ENCODE peak calls at places on chromosomes 3 and 15, in four cellular contexts. D, U, F and K are unnamed samples. For H3F3A, the result is how much of the 10 kb centered on the place peaks cover.

GRCh38 chr3:148709560-148710253 is 12.0 kb downstream of the AGTR1 start:
- DNase-seq in D (no peak), U (no peak), F (no peak), K (no peak)

GRCh38 chr3:177201707-177202397 is 4.6 kb upstream of the TBL1XR1 start:
- DNase-seq in D (peak), U (no peak), F (no peak), K (peak)

GRCh38 chr3:2853627-2854026 is 256.5 kb downstream of the IL5RA start:
- DNase-seq in D (no peak), U (no peak), F (no peak), K (no peak)

GRCh38 chr3:41111011-41111410 is 88.3 kb upstream of the CTNNB1 start:
- DNase-seq in D (no peak), U (no peak), F (no peak), K (no peak)

GRCh38 chr15:65377976-65378366 is at the start of gene IGDCC3:
- DNase-seq in D (no peak), U (peak), F (peak), K (no peak)

GRCh38 chr15:100930306-100930848 is 11.2 kb downstream of the LRRK1 start:
- DNase-seq in D (no peak), U (no peak), F (no peak), K (no peak)

GRCh38 chr3:23710555-23710954 is 95.2 kb upstream of the UBE2E1 start:
- DNase-seq in D (no peak), U (peak), F (no peak), K (no peak)

GRCh38 chr3:174862101-174862500 is 3.0 kb downstream of the NAALADL2 start:
- DNase-seq in D (peak), U (peak), F (no peak), K (no peak)

GRCh38 chr3:150232992-150233451 is 175.1 kb upstream of the TSC22D2 start:
- DNase-seq in D (peak), U (no peak), F (peak), K (no peak)

GRCh38 chr3:63933459-63933858 is 21.3 kb upstream of the SCAANT1 start:
- DNase-seq in D (no peak), U (no peak), F (no peak), K (no peak)

GRCh38 chr3:126850370-126851085 is 132.4 kb upstream of the PLXNA1 start:
- DNase-seq in D (no peak), U (peak), F (peak), K (no peak)

GRCh38 chr15:35665855-35666536 is 120.0 kb upstream of the DPH6 start:
- DNase-seq in D (no peak), U (no peak), F (peak), K (no peak)

GRCh38 chr3:37668831-37669610 is 192.7 kb upstream of the CTDSPL start:
- DNase-seq in D (no peak), U (no peak), F (no peak), K (no peak)

GRCh38 chr3:183142199-183142598 is 20.3 kb downstream of the LAMP3 start:
- DNase-seq in D (no peak), U (no peak), F (no peak), K (no peak)

GRCh38 chr3:157329541-157329940 is 107.1 kb upstream of the PTX3 start:
- DNase-seq in D (no peak), U (no peak), F (peak), K (no peak)

GRCh38 chr15:100017140-100017539 is 283.9 kb upstream of the LYSMD4 start:
- DNase-seq in D (no peak), U (no peak), F (no peak), K (no peak)

GRCh38 chr3:18440053-18440768 is 15.1 kb upstream of the SATB1 start:
- DNase-seq in D (peak), U (no peak), F (peak), K (no peak)

GRCh38 chr3:158352551-158352950 is 218.4 kb upstream of the MLF1 start:
- DNase-seq in D (no peak), U (no peak), F (no peak), K (peak)

GRCh38 chr3:107284570-107284969 is 92.7 kb upstream of the CCDC54 start:
- DNase-seq in D (peak), U (no peak), F (peak), K (no peak)

GRCh38 chr3:150194957-150195356 is 213.1 kb upstream of the TSC22D2 start:
- DNase-seq in D (no peak), U (no peak), F (no peak), K (no peak)

GRCh38 chr15:38702178-38702912 is 137.7 kb upstream of the RASGRP1 start:
- DNase-seq in D (peak), U (no peak), F (no peak), K (no peak)

GRCh38 chr3:10319251-10319650 is 1.7 kb downstream of the SEC13 start:
- DNase-seq in D (no peak), U (no peak), F (no peak), K (no peak)

GRCh38 chr3:14329116-14329830 is 73.1 kb upstream of the SLC6A6 start:
- DNase-seq in D (peak), U (peak), F (peak), K (no peak)

GRCh38 chr3:45105855-45106655 is 40.1 kb downstream of the CDCP1 start:
- DNase-seq in D (peak), U (no peak), F (peak), K (no peak)

GRCh38 chr15:75721923-75722870 is 9.5 kb upstream of the CSPG4 start:
- DNase-seq in D (no peak), U (no peak), F (no peak), K (no peak)

GRCh38 chr3:139111392-139112229 is 66.9 kb upstream of the PRR23C start:
- DNase-seq in D (peak), U (peak), F (peak), K (peak)

GRCh38 chr3:12992629-12993021 is 80.6 kb downstream of the IQSEC1 start:
- DNase-seq in D (no peak), U (peak), F (no peak), K (no peak)

GRCh38 chr3:12994607-12995388 is 78.4 kb downstream of the IQSEC1 start:
- DNase-seq in D (peak), U (peak), F (peak), K (peak)

GRCh38 chr3:12994357-12994606 is 78.9 kb downstream of the IQSEC1 start:
- DNase-seq in D (peak), U (peak), F (peak), K (no peak)

GRCh38 chr3:12993022-12993622 is 80.1 kb downstream of the IQSEC1 start:
- DNase-seq in D (peak), U (peak), F (peak), K (no peak)

DNA sequence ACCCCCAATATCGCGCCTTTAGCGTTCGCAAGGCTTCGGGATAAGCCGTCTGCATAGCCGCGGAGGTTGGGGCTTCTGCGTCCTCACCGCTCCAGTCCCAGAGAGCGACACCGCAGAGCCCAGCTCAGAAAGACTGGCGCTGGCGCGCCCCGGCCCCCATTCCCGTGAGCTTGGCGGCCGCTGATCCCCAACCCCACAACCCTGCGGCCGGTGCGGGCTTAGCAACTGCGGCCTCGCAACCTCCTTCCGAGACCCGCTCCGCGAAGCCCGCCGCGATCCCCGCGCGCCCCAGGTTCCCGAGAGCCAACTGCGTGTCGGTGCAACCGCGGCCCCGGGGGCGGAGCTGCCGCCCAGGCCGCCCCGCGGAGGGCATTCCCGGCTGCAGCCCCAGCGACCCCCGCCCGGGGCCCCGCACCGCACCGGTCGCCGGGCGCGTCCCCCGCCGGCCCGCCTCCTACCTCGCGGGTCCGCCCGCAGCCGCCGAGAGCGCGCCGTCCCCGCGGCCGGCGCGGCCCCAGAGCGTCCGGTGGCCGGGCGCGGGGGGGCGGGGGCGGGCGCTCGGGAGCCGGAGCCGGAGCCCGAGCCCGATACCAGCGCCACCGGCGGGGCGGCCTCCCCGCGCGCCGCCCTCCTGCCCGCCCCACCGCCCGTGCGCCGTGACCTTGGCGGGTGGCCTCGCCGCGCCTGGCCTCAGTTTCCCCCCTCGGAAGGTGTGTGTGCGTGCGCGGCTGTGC is 79.4 kb downstream of the IQSEC1 start:
- DNase-seq in D (peak), U (peak), F (peak), K (no peak)
- TF ChIP-seq EZH2 in D (no peak), U (peak), F (no peak), K (no peak)

DNA sequence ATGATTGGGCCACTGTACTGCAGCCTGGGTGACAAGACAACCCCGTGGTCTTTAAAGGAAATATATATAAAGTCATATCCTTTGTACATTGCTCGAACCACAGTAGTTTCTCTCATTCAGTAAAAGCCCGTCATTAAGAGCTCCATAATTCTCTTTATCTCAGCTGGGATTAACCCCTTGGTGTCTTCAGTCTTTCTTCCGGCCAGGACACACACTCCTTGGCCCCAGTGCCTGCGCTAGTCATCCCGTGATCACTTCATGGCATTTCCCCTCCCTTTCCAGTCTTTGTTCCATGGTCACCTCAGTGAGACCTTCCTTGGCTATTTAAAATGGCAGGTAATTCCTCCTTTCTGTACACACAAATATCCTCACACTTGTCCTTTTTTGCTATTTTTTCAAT is 3.3 kb downstream of the RPL35A start:
- DNase-seq in D (no peak), U (no peak), F (no peak), K (no peak)
- H3F3A ChIP-seq in D (under half), U (half or more), F (half or more), K (half or more)

DNA sequence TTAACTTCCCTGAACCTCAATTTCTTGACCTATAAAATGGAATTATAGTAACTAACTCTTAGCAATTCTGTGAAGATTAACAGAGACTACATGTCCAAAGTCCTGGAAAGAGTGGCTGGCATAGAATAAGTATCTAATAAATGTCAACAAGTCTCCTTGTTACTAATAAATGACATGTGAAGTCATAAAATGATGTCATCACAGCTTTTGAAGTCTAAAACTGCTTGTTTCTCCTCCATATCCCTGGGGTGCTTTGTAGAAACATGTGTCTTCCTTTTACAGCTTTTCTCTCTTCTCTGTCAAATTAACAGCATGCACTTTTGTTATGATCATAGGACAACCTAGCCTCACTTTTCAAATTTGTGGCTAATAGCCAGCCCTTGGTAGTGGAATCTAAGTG is 510.2 kb downstream of the NTRK3 start:
- DNase-seq in D (no peak), U (no peak), F (no peak), K (no peak)
- H3K9ac ChIP-seq in D (no peak), U (no peak), F (no peak), K (no peak)

DNA sequence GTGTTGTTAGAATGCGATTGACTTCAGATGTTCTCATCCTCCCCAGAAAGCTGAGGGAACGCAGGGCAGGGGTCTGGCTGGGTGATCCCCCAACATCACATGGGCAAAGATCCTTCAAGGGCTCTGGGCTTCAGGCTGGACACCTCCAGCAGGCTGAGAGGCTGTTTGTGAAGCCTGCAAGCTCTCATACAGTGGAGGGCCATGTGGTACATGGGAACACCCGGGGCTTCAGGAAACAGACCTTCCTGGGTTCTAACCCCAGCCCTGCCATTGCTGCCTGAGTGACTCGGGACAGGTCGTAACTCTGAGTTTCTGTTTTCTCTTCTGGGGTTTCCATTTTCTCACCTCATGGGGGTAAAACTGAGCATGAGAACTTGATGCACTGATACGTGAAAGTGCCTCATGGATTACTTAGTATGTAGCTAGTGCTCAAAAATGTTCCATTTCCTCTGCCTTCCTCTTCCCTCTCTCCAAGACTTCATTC is 81.2 kb downstream of the TLE3 start:
- DNase-seq in D (no peak), U (no peak), F (no peak), K (peak)
- TF ChIP-seq EZH2 in D (no peak), U (no peak), F (no peak), K (no peak)

DNA sequence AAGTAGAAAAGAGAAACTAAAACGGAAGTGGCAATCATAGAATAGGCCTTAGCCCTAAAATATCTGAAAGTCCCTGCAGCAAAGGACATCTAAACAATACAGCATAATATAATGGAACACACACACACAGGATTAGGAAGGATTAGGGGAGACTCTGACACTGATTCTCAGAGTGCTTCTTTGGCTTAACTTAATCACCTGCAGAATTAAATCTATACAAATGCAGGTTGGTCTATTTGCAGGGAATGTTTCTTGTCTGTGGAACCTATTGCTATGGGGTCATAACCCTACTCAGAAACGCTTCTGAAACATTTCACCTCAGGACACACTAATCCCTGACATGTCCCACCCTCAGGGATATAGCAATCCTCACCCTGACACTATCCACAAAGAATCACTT is 1041.1 kb downstream of the TUSC7 start:
- DNase-seq in D (no peak), U (peak), F (no peak), K (no peak)
- H3F3A ChIP-seq in D (under half), U (under half), F (under half), K (under half)

DNA sequence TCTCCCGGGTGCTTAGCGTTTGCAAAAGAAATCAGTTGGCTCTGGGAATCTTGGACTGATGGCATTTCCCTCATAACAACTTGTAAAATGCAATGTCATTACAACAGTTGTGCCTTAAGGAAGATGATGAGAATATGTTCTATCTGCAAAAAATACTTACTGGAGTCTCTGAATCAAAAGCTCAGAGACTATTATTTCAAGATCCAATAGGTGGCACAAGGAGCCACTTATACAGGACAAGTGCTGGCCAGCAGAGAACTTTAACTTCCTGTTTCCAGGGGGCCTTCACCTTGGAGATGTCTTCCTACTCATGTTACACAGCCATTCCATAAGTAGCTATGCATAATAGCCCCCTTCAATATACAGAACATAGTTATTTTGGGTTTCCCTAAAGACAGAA is 8.9 kb upstream of the RPS27L start:
- DNase-seq in D (peak), U (no peak), F (peak), K (peak)
- H3K9ac ChIP-seq in D (no peak), U (no peak), F (no peak), K (no peak)

GRCh38 chr15:89363770-89364169 is 29.1 kb upstream of the POLG start:
- DNase-seq in D (no peak), U (no peak), F (no peak), K (no peak)

GRCh38 chr15:89363133-89363532 is 28.5 kb upstream of the POLG start:
- DNase-seq in D (no peak), U (no peak), F (no peak), K (no peak)

GRCh38 chr15:89364741-89365450 is 30.3 kb upstream of the POLG start:
- DNase-seq in D (no peak), U (peak), F (no peak), K (no peak)

GRCh38 chr15:89365457-89366055 is 30.9 kb upstream of the POLG start:
- DNase-seq in D (no peak), U (no peak), F (no peak), K (no peak)

DNA sequence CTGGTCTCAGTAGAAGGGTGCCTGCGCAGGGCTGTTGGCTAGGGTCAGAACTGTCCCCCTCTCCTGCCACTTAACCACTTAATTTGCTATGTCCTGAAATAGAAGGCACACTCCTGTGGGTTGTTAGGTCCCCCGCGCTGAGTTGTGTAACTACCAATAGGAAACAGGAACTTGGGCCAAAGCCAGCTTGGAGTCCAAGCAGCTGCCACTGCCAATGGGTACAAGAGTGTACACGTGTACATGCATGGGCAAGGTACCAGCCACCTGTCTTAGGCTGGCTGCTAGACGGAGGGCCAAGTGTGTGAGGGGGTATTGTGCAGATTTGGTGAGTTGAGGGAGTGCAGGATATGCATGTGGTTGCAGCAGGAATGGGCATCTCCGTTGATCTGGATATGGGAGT is 29.7 kb upstream of the POLG start:
- DNase-seq in D (no peak), U (no peak), F (no peak), K (no peak)
- TF ChIP-seq EZH2 in D (no peak), U (no peak), F (no peak), K (no peak)

GRCh38 chr15:63052128-63052826 is 9.7 kb downstream of the TPM1 start:
- DNase-seq in D (no peak), U (no peak), F (peak), K (no peak)
- H3F3A ChIP-seq in D (under half), U (half or more), F (half or more), K (under half)

GRCh38 chr3:71132995-71133730 is 450.4 kb downstream of the FOXP1 start:
- DNase-seq in D (no peak), U (no peak), F (no peak), K (no peak)
- H3K9ac ChIP-seq in D (no peak), U (no peak), F (no peak), K (no peak)

GRCh38 chr3:128433630-128434185 is 33.0 kb downstream of the DNAJB8 start:
- DNase-seq in D (peak), U (no peak), F (peak), K (no peak)
- TF ChIP-seq EZH2 in D (no peak), U (no peak), F (no peak), K (no peak)